ENCODE peak calls at places on chromosomes 1 and 21, in seven cellular contexts. F is upper lobe of right lung; N is cardiac muscle cell; D is HCT116; G is transverse colon; O is IMR-90; I is CD8-positive, alpha-beta T cell. L is an unnamed sample.

GRCh38 chr1:197130677-197131304 is 15.7 kb downstream of the ASPM start:
- DNase-seq in F (no peak), N (peak; percentile 54), D (no peak), G (no peak), O (peak; percentile 58), I (no peak), L (no peak)

GRCh38 chr1:236058141-236058626 is 6.7 kb downstream of the NID1 start:
- DNase-seq in F (no peak), N (peak; percentile 44), D (no peak), G (no peak), O (peak; percentile 57), I (no peak), L (no peak)

GRCh38 chr1:199815947-199816346 is 211.6 kb upstream of the NR5A2 start:
- DNase-seq in F (no peak), N (no peak), D (no peak), G (no peak), O (no peak), I (no peak), L (no peak)

GRCh38 chr1:47696404-47696910 is 258.6 kb downstream of the FOXD2 start:
- DNase-seq in F (peak; percentile 48), N (no peak), D (no peak), G (no peak), O (no peak), I (no peak), L (no peak)

GRCh38 chr1:3736708-3737107 is 15.5 kb upstream of the CCDC27 start:
- DNase-seq in F (no peak), N (no peak), D (no peak), G (no peak), O (no peak), I (no peak), L (no peak)

GRCh38 chr1:201946224-201946908 is at the start of gene LMOD1:
- DNase-seq in F (peak; percentile 85), N (peak; percentile 92), D (no peak), G (peak; percentile 82), O (peak; percentile 98), I (no peak), L (peak; percentile 57)

GRCh38 chr1:227959325-227959860 is 11.7 kb upstream of the WNT9A start:
- DNase-seq in F (peak; percentile 34), N (no peak), D (no peak), G (no peak), O (no peak), I (no peak), L (no peak)

GRCh38 chr1:203625623-203626189 is 926 bp upstream of the ATP2B4 start:
- DNase-seq in F (no peak), N (peak; percentile 65), D (no peak), G (peak; percentile 72), O (no peak), I (peak; percentile 38), L (no peak)

GRCh38 chr1:202745313-202745888 is 35.1 kb upstream of the SYT2 start:
- DNase-seq in F (no peak), N (no peak), D (no peak), G (no peak), O (no peak), I (no peak), L (no peak)

GRCh38 chr1:53616927-53617326 is 122.0 kb downstream of the GLIS1 start:
- DNase-seq in F (peak; percentile 19), N (no peak), D (no peak), G (no peak), O (peak; percentile 26), I (no peak), L (no peak)

GRCh38 chr1:162192763-162193162 is 123.3 kb downstream of the NOS1AP start:
- DNase-seq in F (no peak), N (no peak), D (no peak), G (no peak), O (no peak), I (no peak), L (no peak)

GRCh38 chr21:37006521-37007291 is at the start of gene RIPPLY3:
- DNase-seq in F (no peak), N (peak; percentile 45), D (no peak), G (no peak), O (no peak), I (no peak), L (no peak)

GRCh38 chr21:31720739-31721138 is 11.2 kb downstream of the SCAF4 start:
- DNase-seq in F (no peak), N (no peak), D (no peak), G (no peak), O (no peak), I (no peak), L (no peak)

GRCh38 chr1:195664628-195665027 is 943.6 kb downstream of the KCNT2 start:
- DNase-seq in F (no peak), N (peak; percentile 33), D (no peak), G (no peak), O (peak; percentile 55), I (no peak), L (no peak)

GRCh38 chr1:162144853-162145252 is 75.4 kb downstream of the NOS1AP start:
- DNase-seq in F (no peak), N (no peak), D (peak; percentile 79), G (no peak), O (no peak), I (no peak), L (peak; percentile 27)

GRCh38 chr21:21366277-21366676 is 368.1 kb downstream of the NCAM2 start:
- DNase-seq in F (no peak), N (no peak), D (no peak), G (no peak), O (no peak), I (no peak), L (no peak)

GRCh38 chr1:239657291-239657690 is 270.9 kb downstream of the CHRM3 start:
- DNase-seq in F (no peak), N (no peak), D (no peak), G (no peak), O (no peak), I (no peak), L (no peak)

GRCh38 chr1:27554777-27555699 is 48.9 kb downstream of the AHDC1 start:
- DNase-seq in F (no peak), N (no peak), D (no peak), G (no peak), O (no peak), I (no peak), L (no peak)

GRCh38 chr1:172993640-172994039 is 57.1 kb downstream of the TNFSF18 start:
- DNase-seq in F (no peak), N (no peak), D (no peak), G (no peak), O (peak; percentile 78), I (no peak), L (no peak)

GRCh38 chr1:156099282-156099681 is 15.2 kb upstream of the LMNA start:
- DNase-seq in F (no peak), N (no peak), D (no peak), G (no peak), O (no peak), I (no peak), L (no peak)

GRCh38 chr1:156097499-156098178 is 15.4 kb upstream of the MEX3A start:
- DNase-seq in F (no peak), N (no peak), D (no peak), G (no peak), O (no peak), I (no peak), L (no peak)

GRCh38 chr1:156100205-156100995 is 14.1 kb upstream of the LMNA start:
- DNase-seq in F (no peak), N (no peak), D (no peak), G (peak; percentile 44), O (no peak), I (no peak), L (no peak)

GRCh38 chr1:156096640-156097391 is 14.6 kb upstream of the MEX3A start:
- DNase-seq in F (peak; percentile 95), N (peak; percentile 90), D (peak; percentile 54), G (peak; percentile 93), O (peak; percentile 78), I (peak; percentile 74), L (no peak)

GRCh38 chr1:156098782-156099181 is 15.7 kb upstream of the LMNA start:
- DNase-seq in F (no peak), N (no peak), D (no peak), G (no peak), O (no peak), I (no peak), L (no peak)
- H3K4me1 ChIP-seq in F (peaks cover 27% of the 10 kb centered on the region), N (peaks cover 6% of the 10 kb centered on the region), D (peaks cover 53% of the 10 kb centered on the region), G (peaks cover 43% of the 10 kb centered on the region), O (peaks cover 28% of the 10 kb centered on the region), I (peaks cover 23% of the 10 kb centered on the region), L (peaks cover 5% of the 10 kb centered on the region)

DNA sequence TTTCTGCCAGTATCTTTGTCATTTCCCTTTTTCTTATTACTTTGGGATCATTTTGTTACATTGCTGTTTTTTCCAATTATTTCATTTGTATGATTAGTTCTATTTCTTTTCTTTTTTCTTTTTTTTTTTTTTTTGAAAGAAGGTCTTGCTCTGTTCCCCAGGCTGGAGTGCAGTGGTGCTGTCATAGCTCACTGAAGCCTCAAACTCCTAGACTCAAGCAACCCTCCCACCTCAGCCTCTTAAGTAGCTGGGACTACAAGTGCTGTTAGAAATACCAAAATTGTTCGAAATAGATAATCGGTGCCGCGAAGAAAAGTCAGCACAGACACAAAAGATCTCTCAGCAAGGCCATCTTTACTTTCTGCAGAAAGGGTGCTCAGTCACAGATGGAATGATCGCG is 26.6 kb upstream of the COL6A1 start:
- DNase-seq in F (no peak), N (no peak), D (no peak), G (no peak), O (no peak), I (no peak), L (no peak)
- H3K4me1 ChIP-seq in F (peaks cover 10% of the 10 kb centered on the region), N (peaks cover 12% of the 10 kb centered on the region), D (peaks cover 12% of the 10 kb centered on the region), G (peaks cover 12% of the 10 kb centered on the region), O (peaks cover 6% of the 10 kb centered on the region), I (no peaks in the 10 kb centered on the region), L (no peaks in the 10 kb centered on the region)

DNA sequence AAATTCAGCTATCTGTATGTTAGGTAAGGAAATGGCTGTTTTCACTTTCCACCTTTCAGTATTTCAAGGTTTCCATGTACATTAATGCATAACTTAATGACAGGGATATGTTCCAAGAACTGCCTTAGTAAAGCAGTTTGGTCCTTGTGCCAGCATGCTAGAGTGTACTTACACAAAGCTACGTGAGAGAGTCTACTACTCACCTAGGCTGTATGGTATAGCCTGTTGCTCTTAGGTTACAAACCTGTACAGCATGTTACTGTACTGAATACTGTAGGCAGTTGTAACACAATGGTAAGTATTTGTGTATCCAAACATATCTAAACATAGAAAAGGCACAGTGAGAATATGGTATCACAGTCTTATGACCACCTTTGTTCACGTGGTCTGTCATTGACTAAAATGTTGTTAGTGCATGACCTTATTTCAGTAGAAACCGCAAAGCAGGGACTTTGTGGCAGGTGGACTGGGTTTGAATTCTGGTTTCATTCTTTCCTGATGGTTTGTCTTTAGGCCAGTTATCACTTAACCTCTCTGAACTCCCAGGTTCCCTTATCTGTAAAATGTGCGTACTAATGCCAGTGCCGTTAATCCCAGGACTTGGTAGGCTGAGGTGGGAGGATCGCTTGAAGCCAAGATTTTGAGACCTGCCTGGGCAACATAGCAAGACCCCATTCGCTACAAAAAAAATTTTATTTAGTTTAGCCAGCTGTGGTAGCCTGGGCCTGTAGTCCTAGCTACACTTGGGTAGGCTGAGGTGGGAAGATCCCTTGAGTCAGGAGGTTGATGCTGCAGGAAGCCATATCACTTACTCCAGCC is 4.9 kb downstream of the SMYD2 start:
- DNase-seq in F (no peak), N (no peak), D (no peak), G (no peak), O (no peak), I (no peak), L (no peak)
- H3K4me1 ChIP-seq in F (peaks cover 3% of the 10 kb centered on the region), N (no peaks in the 10 kb centered on the region), D (peaks cover 9% of the 10 kb centered on the region), G (peaks cover 14% of the 10 kb centered on the region), O (peaks cover 3% of the 10 kb centered on the region), I (peaks cover 28% of the 10 kb centered on the region), L (peaks cover 3% of the 10 kb centered on the region)

DNA sequence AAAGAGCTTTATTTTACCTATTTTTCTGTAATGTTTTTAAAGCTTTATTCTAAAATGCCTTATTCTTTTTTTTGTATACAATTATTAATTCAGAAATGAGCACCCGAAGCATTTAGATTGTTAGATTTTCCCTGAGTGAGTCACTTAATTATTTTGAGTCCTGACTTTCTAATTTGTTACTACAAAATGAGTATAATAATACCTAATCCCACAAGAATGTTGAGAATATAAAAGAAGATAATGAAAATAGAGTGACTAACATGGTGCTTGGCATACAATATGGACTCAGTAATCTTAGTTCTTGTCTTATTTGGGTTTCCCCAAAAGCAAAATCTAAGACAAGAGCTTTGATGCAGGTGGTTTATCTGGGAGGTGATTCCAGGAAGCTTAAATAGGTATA is 142.2 kb downstream of the LHX8 start:
- DNase-seq in F (no peak), N (no peak), D (no peak), G (no peak), O (no peak), I (no peak), L (no peak)
- H3K4me1 ChIP-seq in F (no peaks in the 10 kb centered on the region), N (no peaks in the 10 kb centered on the region), D (no peaks in the 10 kb centered on the region), G (no peaks in the 10 kb centered on the region), O (no peaks in the 10 kb centered on the region), I (no peaks in the 10 kb centered on the region), L (no peaks in the 10 kb centered on the region)